ENCODE peak calls at places on chromosomes 5 and 9, in eight cellular contexts. D is CD8-positive, alpha-beta T cell; S is upper lobe of left lung; M is HCT116; V is HS-27A; H is CD8-positive, alpha-beta memory T cell; Q is SHP77; R is dorsolateral prefrontal cortex. Y is an unnamed sample.

GRCh38 chr9:129990269-129991005 is 52.6 kb downstream of the FNBP1 start:
- DNase-seq in D (peak; percentile 26), S (peak; percentile 39), M (no peak), V (no peak), H (peak; percentile 56), Q (no peak), R (no peak), Y (no peak)

GRCh38 chr5:128304121-128304520 is 220.6 kb downstream of the SLC12A2 start:
- DNase-seq in D (no peak), S (no peak), M (no peak), V (no peak), H (no peak), Q (no peak), R (no peak), Y (peak; percentile 9)

GRCh38 chr9:89440548-89440947 is 57.4 kb downstream of the SEMA4D start:
- DNase-seq in D (no peak), S (peak; percentile 93), M (no peak), V (no peak), H (no peak), Q (no peak), R (no peak), Y (no peak)

GRCh38 chr5:138469540-138470321 is 4.5 kb downstream of the EGR1 start:
- DNase-seq in D (no peak), S (no peak), M (peak; percentile 88), V (no peak), H (no peak), Q (no peak), R (no peak), Y (peak; percentile 35)

GRCh38 chr9:111074395-111074794 is 36.1 kb upstream of the LPAR1 start:
- DNase-seq in D (no peak), S (peak; percentile 30), M (no peak), V (no peak), H (no peak), Q (no peak), R (no peak), Y (no peak)

GRCh38 chr5:140821375-140822280 is at the start of gene PCDHA5:
- DNase-seq in D (no peak), S (no peak), M (no peak), V (no peak), H (no peak), Q (no peak), R (peak; percentile 38), Y (peak; percentile 69)

GRCh38 chr5:135139397-135140134 is 105.5 kb upstream of the PITX1 start:
- DNase-seq in D (no peak), S (peak; percentile 37), M (peak; percentile 73), V (peak; percentile 59), H (no peak), Q (peak; percentile 39), R (no peak), Y (peak; percentile 81)

GRCh38 chr9:35529156-35529823 is 39.4 kb downstream of the RUSC2 start:
- DNase-seq in D (no peak), S (no peak), M (no peak), V (no peak), H (no peak), Q (no peak), R (no peak), Y (no peak)

GRCh38 chr5:73633060-73633459 is 7.1 kb downstream of the ARHGEF28 start:
- DNase-seq in D (no peak), S (no peak), M (no peak), V (no peak), H (no peak), Q (no peak), R (no peak), Y (no peak)

GRCh38 chr9:137971477-137972138 is 94.0 kb downstream of the CACNA1B start:
- DNase-seq in D (no peak), S (peak; percentile 20), M (no peak), V (no peak), H (no peak), Q (no peak), R (peak; percentile 14), Y (no peak)

GRCh38 chr5:15001512-15001911 is 129.9 kb upstream of the ANKH start:
- DNase-seq in D (no peak), S (no peak), M (no peak), V (no peak), H (no peak), Q (no peak), R (no peak), Y (no peak)

Y was measured in A549.